ENCODE peak calls at places on chromosomes 6 and 20, in nine cellular contexts. One of them, this sample, is unnamed.

GRCh38 chr6:79601020-79601609 is 30.0 kb upstream of the SH3BGRL2 start:
- DNase-seq in NCI-H2171 treated with DMSO at 0.1 percent for 48 hours: no peak
- DNase-seq in choroid plexus epithelial cell: peak; percentile 86
- DNase-seq in NCI-H345: no peak
- DNase-seq in NCI-H446: no peak
- DNase-seq in mucosa of gallbladder: no peak
- DNase-seq in WTC11: no peak
- DNase-seq in T-helper 17 cell: no peak
- DNase-seq in chondrocyte: no peak
- DNase-seq in this sample: no peak

GRCh38 chr20:8545212-8545611 is 413.1 kb downstream of the PLCB1 start:
- DNase-seq in choroid plexus epithelial cell: no peak
- DNase-seq in mucosa of gallbladder: no peak
- DNase-seq in NCI-H446: no peak
- DNase-seq in chondrocyte: no peak
- DNase-seq in NCI-H345: no peak
- DNase-seq in WTC11: no peak
- DNase-seq in NCI-H2171 treated with DMSO at 0.1 percent for 48 hours: no peak
- DNase-seq in T-helper 17 cell: no peak
- DNase-seq in this sample: peak; percentile 64

GRCh38 chr20:54014301-54014914 is 56.0 kb downstream of the BCAS1 start:
- DNase-seq in mucosa of gallbladder: no peak
- DNase-seq in NCI-H345: no peak
- DNase-seq in NCI-H446: no peak
- DNase-seq in chondrocyte: no peak
- DNase-seq in WTC11: no peak
- DNase-seq in NCI-H2171 treated with DMSO at 0.1 percent for 48 hours: peak; percentile 88
- DNase-seq in T-helper 17 cell: no peak
- DNase-seq in choroid plexus epithelial cell: no peak
- DNase-seq in this sample: no peak

GRCh38 chr6:126063512-126064146 is 77.3 kb downstream of the TRMT11 start:
- DNase-seq in NCI-H345: no peak
- DNase-seq in NCI-H446: no peak
- DNase-seq in WTC11: no peak
- DNase-seq in T-helper 17 cell: no peak
- DNase-seq in chondrocyte: no peak
- DNase-seq in mucosa of gallbladder: no peak
- DNase-seq in choroid plexus epithelial cell: peak; percentile 94
- DNase-seq in NCI-H2171 treated with DMSO at 0.1 percent for 48 hours: peak; percentile 90
- DNase-seq in this sample: peak; percentile 60

GRCh38 chr6:157244175-157244574 is 79.1 kb downstream of the TMEM242 start:
- DNase-seq in choroid plexus epithelial cell: peak; percentile 70
- DNase-seq in WTC11: no peak
- DNase-seq in mucosa of gallbladder: peak; percentile 39
- DNase-seq in NCI-H446: no peak
- DNase-seq in NCI-H345: no peak
- DNase-seq in T-helper 17 cell: no peak
- DNase-seq in NCI-H2171 treated with DMSO at 0.1 percent for 48 hours: no peak
- DNase-seq in chondrocyte: no peak
- DNase-seq in this sample: peak; percentile 99

GRCh38 chr6:83505376-83505775 is 7.0 kb upstream of the PRSS35 start:
- DNase-seq in NCI-H345: no peak
- DNase-seq in mucosa of gallbladder: no peak
- DNase-seq in NCI-H446: no peak
- DNase-seq in T-helper 17 cell: no peak
- DNase-seq in choroid plexus epithelial cell: no peak
- DNase-seq in NCI-H2171 treated with DMSO at 0.1 percent for 48 hours: no peak
- DNase-seq in chondrocyte: no peak
- DNase-seq in WTC11: no peak
- DNase-seq in this sample: no peak

GRCh38 chr20:4949833-4950178 is 51.5 kb downstream of the SLC23A2 start:
- DNase-seq in NCI-H446: no peak
- DNase-seq in WTC11: no peak
- DNase-seq in mucosa of gallbladder: no peak
- DNase-seq in NCI-H2171 treated with DMSO at 0.1 percent for 48 hours: peak; percentile 16
- DNase-seq in NCI-H345: no peak
- DNase-seq in choroid plexus epithelial cell: peak; percentile 73
- DNase-seq in T-helper 17 cell: no peak
- DNase-seq in chondrocyte: no peak
- DNase-seq in this sample: peak; percentile 68

GRCh38 chr6:140101367-140101766 is 726.9 kb upstream of the CITED2 start:
- DNase-seq in mucosa of gallbladder: no peak
- DNase-seq in NCI-H345: no peak
- DNase-seq in choroid plexus epithelial cell: no peak
- DNase-seq in WTC11: no peak
- DNase-seq in NCI-H2171 treated with DMSO at 0.1 percent for 48 hours: no peak
- DNase-seq in NCI-H446: no peak
- DNase-seq in chondrocyte: no peak
- DNase-seq in T-helper 17 cell: no peak
- DNase-seq in this sample: peak; percentile 73

GRCh38 chr6:98977606-98978292 is 30.0 kb upstream of the FBXL4 start:
- DNase-seq in NCI-H446: no peak
- DNase-seq in choroid plexus epithelial cell: no peak
- DNase-seq in chondrocyte: no peak
- DNase-seq in NCI-H345: peak; percentile 9
- DNase-seq in WTC11: no peak
- DNase-seq in T-helper 17 cell: no peak
- DNase-seq in NCI-H2171 treated with DMSO at 0.1 percent for 48 hours: peak; percentile 42
- DNase-seq in mucosa of gallbladder: no peak
- DNase-seq in this sample: no peak

GRCh38 chr6:113997106-113997505 is 26.2 kb upstream of the HDAC2 start:
- DNase-seq in WTC11: no peak
- DNase-seq in NCI-H2171 treated with DMSO at 0.1 percent for 48 hours: no peak
- DNase-seq in NCI-H345: no peak
- DNase-seq in choroid plexus epithelial cell: peak; percentile 81
- DNase-seq in chondrocyte: no peak
- DNase-seq in T-helper 17 cell: no peak
- DNase-seq in NCI-H446: no peak
- DNase-seq in mucosa of gallbladder: no peak
- DNase-seq in this sample: peak; percentile 89

GRCh38 chr20:21323640-21324039 is 20.5 kb downstream of the XRN2 start:
- DNase-seq in NCI-H446: no peak
- DNase-seq in chondrocyte: no peak
- DNase-seq in T-helper 17 cell: no peak
- DNase-seq in NCI-H2171 treated with DMSO at 0.1 percent for 48 hours: no peak
- DNase-seq in NCI-H345: no peak
- DNase-seq in WTC11: no peak
- DNase-seq in mucosa of gallbladder: no peak
- DNase-seq in choroid plexus epithelial cell: peak; percentile 90
- DNase-seq in this sample: peak; percentile 70

GRCh38 chr6:57259064-57259463 is 37.0 kb upstream of the RAB23 start:
- DNase-seq in chondrocyte: no peak
- DNase-seq in NCI-H2171 treated with DMSO at 0.1 percent for 48 hours: no peak
- DNase-seq in T-helper 17 cell: no peak
- DNase-seq in mucosa of gallbladder: no peak
- DNase-seq in NCI-H345: no peak
- DNase-seq in choroid plexus epithelial cell: no peak
- DNase-seq in WTC11: no peak
- DNase-seq in NCI-H446: no peak
- DNase-seq in this sample: no peak

GRCh38 chr6:111482236-111482958 is 621 bp downstream of the REV3L start:
- DNase-seq in WTC11: peak; percentile 23
- DNase-seq in chondrocyte: no peak
- DNase-seq in NCI-H446: peak; percentile 25
- DNase-seq in NCI-H2171 treated with DMSO at 0.1 percent for 48 hours: peak; percentile 77
- DNase-seq in choroid plexus epithelial cell: peak; percentile 24
- DNase-seq in T-helper 17 cell: peak; percentile 27
- DNase-seq in NCI-H345: peak; percentile 53
- DNase-seq in mucosa of gallbladder: peak; percentile 29
- DNase-seq in this sample: peak; percentile 59

GRCh38 chr20:6530916-6531315 is 236.6 kb upstream of the BMP2 start:
- DNase-seq in choroid plexus epithelial cell: no peak
- DNase-seq in WTC11: no peak
- DNase-seq in mucosa of gallbladder: no peak
- DNase-seq in NCI-H345: no peak
- DNase-seq in NCI-H2171 treated with DMSO at 0.1 percent for 48 hours: no peak
- DNase-seq in T-helper 17 cell: no peak
- DNase-seq in NCI-H446: no peak
- DNase-seq in chondrocyte: no peak
- DNase-seq in this sample: no peak

GRCh38 chr6:44641344-44641743 is 253.8 kb downstream of the CDC5L start:
- DNase-seq in NCI-H2171 treated with DMSO at 0.1 percent for 48 hours: no peak
- DNase-seq in NCI-H446: no peak
- DNase-seq in WTC11: no peak
- DNase-seq in T-helper 17 cell: no peak
- DNase-seq in mucosa of gallbladder: no peak
- DNase-seq in chondrocyte: no peak
- DNase-seq in NCI-H345: no peak
- DNase-seq in choroid plexus epithelial cell: peak; percentile 65
- DNase-seq in this sample: peak; percentile 34

GRCh38 chr6:166774292-166774691 is 147.2 kb upstream of the RPS6KA2 start:
- DNase-seq in NCI-H2171 treated with DMSO at 0.1 percent for 48 hours: no peak
- DNase-seq in NCI-H345: no peak
- DNase-seq in T-helper 17 cell: no peak
- DNase-seq in NCI-H446: no peak
- DNase-seq in mucosa of gallbladder: no peak
- DNase-seq in choroid plexus epithelial cell: no peak
- DNase-seq in WTC11: no peak
- DNase-seq in chondrocyte: no peak
- DNase-seq in this sample: no peak

GRCh38 chr6:81326856-81327561 is 425.5 kb downstream of the TENT5A start:
- DNase-seq in NCI-H345: no peak
- DNase-seq in WTC11: no peak
- DNase-seq in choroid plexus epithelial cell: no peak
- DNase-seq in mucosa of gallbladder: no peak
- DNase-seq in NCI-H446: no peak
- DNase-seq in T-helper 17 cell: no peak
- DNase-seq in chondrocyte: no peak
- DNase-seq in NCI-H2171 treated with DMSO at 0.1 percent for 48 hours: no peak
- DNase-seq in this sample: peak; percentile 70

GRCh38 chr6:112202639-112203341 is 51.6 kb downstream of the LAMA4 start:
- DNase-seq in NCI-H446: no peak
- DNase-seq in T-helper 17 cell: no peak
- DNase-seq in choroid plexus epithelial cell: peak; percentile 85
- DNase-seq in NCI-H2171 treated with DMSO at 0.1 percent for 48 hours: peak; percentile 93
- DNase-seq in chondrocyte: no peak
- DNase-seq in WTC11: no peak
- DNase-seq in NCI-H345: no peak
- DNase-seq in mucosa of gallbladder: no peak
- DNase-seq in this sample: peak; percentile 35

GRCh38 chr6:169231790-169232506 is 21.7 kb downstream of the THBS2 start:
- DNase-seq in NCI-H446: no peak
- DNase-seq in mucosa of gallbladder: no peak
- DNase-seq in choroid plexus epithelial cell: no peak
- DNase-seq in chondrocyte: no peak
- DNase-seq in NCI-H2171 treated with DMSO at 0.1 percent for 48 hours: no peak
- DNase-seq in NCI-H345: no peak
- DNase-seq in T-helper 17 cell: no peak
- DNase-seq in WTC11: no peak
- DNase-seq in this sample: no peak

GRCh38 chr20:38350879-38351775 is 4.8 kb downstream of the LBP start:
- DNase-seq in mucosa of gallbladder: no peak
- DNase-seq in choroid plexus epithelial cell: no peak
- DNase-seq in WTC11: no peak
- DNase-seq in NCI-H345: no peak
- DNase-seq in NCI-H2171 treated with DMSO at 0.1 percent for 48 hours: no peak
- DNase-seq in chondrocyte: no peak
- DNase-seq in T-helper 17 cell: no peak
- DNase-seq in NCI-H446: no peak
- DNase-seq in this sample: no peak

GRCh38 chr20:8656335-8656734 is 412.6 kb upstream of the PLCB4 start:
- DNase-seq in NCI-H2171 treated with DMSO at 0.1 percent for 48 hours: no peak
- DNase-seq in choroid plexus epithelial cell: no peak
- DNase-seq in chondrocyte: no peak
- DNase-seq in WTC11: no peak
- DNase-seq in mucosa of gallbladder: no peak
- DNase-seq in T-helper 17 cell: no peak
- DNase-seq in NCI-H446: no peak
- DNase-seq in NCI-H345: no peak
- DNase-seq in this sample: peak; percentile 28

GRCh38 chr20:23970049-23970448 is 18.5 kb downstream of the GGTLC1 start:
- DNase-seq in NCI-H345: no peak
- DNase-seq in WTC11: no peak
- DNase-seq in NCI-H2171 treated with DMSO at 0.1 percent for 48 hours: peak; percentile 70
- DNase-seq in NCI-H446: no peak
- DNase-seq in mucosa of gallbladder: no peak
- DNase-seq in chondrocyte: no peak
- DNase-seq in T-helper 17 cell: no peak
- DNase-seq in choroid plexus epithelial cell: no peak
- DNase-seq in this sample: no peak

GRCh38 chr20:1456300-1456699 is 10.3 kb downstream of the NSFL1C start:
- DNase-seq in NCI-H2171 treated with DMSO at 0.1 percent for 48 hours: no peak
- DNase-seq in mucosa of gallbladder: no peak
- DNase-seq in NCI-H345: no peak
- DNase-seq in WTC11: no peak
- DNase-seq in chondrocyte: no peak
- DNase-seq in NCI-H446: no peak
- DNase-seq in T-helper 17 cell: no peak
- DNase-seq in choroid plexus epithelial cell: peak; percentile 69
- DNase-seq in this sample: peak; percentile 55

GRCh38 chr6:121668259-121668658 is 232.8 kb downstream of the GJA1 start:
- DNase-seq in NCI-H446: no peak
- DNase-seq in NCI-H2171 treated with DMSO at 0.1 percent for 48 hours: no peak
- DNase-seq in T-helper 17 cell: no peak
- DNase-seq in NCI-H345: no peak
- DNase-seq in chondrocyte: no peak
- DNase-seq in WTC11: no peak
- DNase-seq in choroid plexus epithelial cell: peak; percentile 45
- DNase-seq in mucosa of gallbladder: no peak
- DNase-seq in this sample: peak; percentile 61

GRCh38 chr20:55555075-55555650 is 450.2 kb downstream of the CBLN4 start:
- DNase-seq in choroid plexus epithelial cell: no peak
- DNase-seq in NCI-H2171 treated with DMSO at 0.1 percent for 48 hours: no peak
- DNase-seq in NCI-H446: no peak
- DNase-seq in mucosa of gallbladder: no peak
- DNase-seq in NCI-H345: no peak
- DNase-seq in chondrocyte: no peak
- DNase-seq in WTC11: no peak
- DNase-seq in T-helper 17 cell: no peak
- DNase-seq in this sample: no peak

GRCh38 chr20:35901678-35902544 is 52.4 kb downstream of the SCAND1 start:
- DNase-seq in NCI-H2171 treated with DMSO at 0.1 percent for 48 hours: peak; percentile 44
- DNase-seq in WTC11: no peak
- DNase-seq in NCI-H446: no peak
- DNase-seq in mucosa of gallbladder: no peak
- DNase-seq in T-helper 17 cell: no peak
- DNase-seq in choroid plexus epithelial cell: peak; percentile 89
- DNase-seq in NCI-H345: no peak
- DNase-seq in chondrocyte: no peak
- DNase-seq in this sample: peak; percentile 86

GRCh38 chr20:31720486-31721407 is 1.9 kb downstream of the BCL2L1 start:
- DNase-seq in NCI-H2171 treated with DMSO at 0.1 percent for 48 hours: peak; percentile 34
- DNase-seq in choroid plexus epithelial cell: no peak
- DNase-seq in T-helper 17 cell: no peak
- DNase-seq in mucosa of gallbladder: no peak
- DNase-seq in chondrocyte: no peak
- DNase-seq in NCI-H446: no peak
- DNase-seq in WTC11: no peak
- DNase-seq in NCI-H345: no peak
- DNase-seq in this sample: no peak

GRCh38 chr6:53984163-53984562 is 127.1 kb upstream of the MLIP start:
- DNase-seq in chondrocyte: no peak
- DNase-seq in NCI-H446: no peak
- DNase-seq in WTC11: no peak
- DNase-seq in T-helper 17 cell: no peak
- DNase-seq in mucosa of gallbladder: no peak
- DNase-seq in NCI-H345: no peak
- DNase-seq in choroid plexus epithelial cell: peak; percentile 96
- DNase-seq in NCI-H2171 treated with DMSO at 0.1 percent for 48 hours: no peak
- DNase-seq in this sample: peak; percentile 80

GRCh38 chr6:156183678-156184077 is 593.5 kb upstream of the ARID1B start:
- DNase-seq in WTC11: no peak
- DNase-seq in NCI-H345: peak; percentile 13
- DNase-seq in chondrocyte: no peak
- DNase-seq in choroid plexus epithelial cell: no peak
- DNase-seq in NCI-H446: no peak
- DNase-seq in NCI-H2171 treated with DMSO at 0.1 percent for 48 hours: no peak
- DNase-seq in T-helper 17 cell: no peak
- DNase-seq in mucosa of gallbladder: no peak
- DNase-seq in this sample: no peak

GRCh38 chr6:105326216-105326615 is 76.7 kb downstream of the PREP start:
- DNase-seq in NCI-H345: no peak
- DNase-seq in NCI-H2171 treated with DMSO at 0.1 percent for 48 hours: peak; percentile 94
- DNase-seq in mucosa of gallbladder: no peak
- DNase-seq in choroid plexus epithelial cell: peak; percentile 88
- DNase-seq in chondrocyte: no peak
- DNase-seq in NCI-H446: no peak
- DNase-seq in T-helper 17 cell: no peak
- DNase-seq in WTC11: no peak
- DNase-seq in this sample: peak; percentile 77

GRCh38 chr20:59122377-59122932 is 41.2 kb upstream of the ZNF831 start:
- DNase-seq in T-helper 17 cell: no peak
- DNase-seq in mucosa of gallbladder: no peak
- DNase-seq in WTC11: no peak
- DNase-seq in NCI-H446: no peak
- DNase-seq in choroid plexus epithelial cell: no peak
- DNase-seq in chondrocyte: no peak
- DNase-seq in NCI-H345: no peak
- DNase-seq in NCI-H2171 treated with DMSO at 0.1 percent for 48 hours: no peak
- DNase-seq in this sample: no peak